ENCODE peak calls at places on chromosomes 3 and 15, in nine cellular contexts. M is adipocyte, N is NT2/D1, S is endothelial cell of umbilical vein, W is GM23248, T is PC-3, V is mesenchymal stem cell, Z is IMR-90, R is astrocyte. I is an unnamed sample. For H3K4me1, the result is how much of the 10 kb centered on the place peaks cover.

GRCh38 chr3:141401584-141402475 is 33.5 kb downstream of the ZBTB38 start:
- DNase-seq in V (peak), W (peak), M (peak), N (no peak), R (no peak), T (peak), Z (no peak), S (no peak), I (peak)

GRCh38 chr3:177827517-177828249 is 630.4 kb upstream of the TBL1XR1 start:
- DNase-seq in T (peak), S (peak), N (no peak), M (peak), W (peak), Z (peak), R (peak), V (peak), I (no peak)

GRCh38 chr15:50315814-50316630 is 39.0 kb downstream of the GABPB1 start:
- DNase-seq in Z (peak), R (peak), V (peak), T (peak), S (peak), W (peak), N (no peak), M (peak), I (no peak)

GRCh38 chr3:127194601-127195187 is 1.8 kb downstream of the PRR23E start:
- DNase-seq in M (no peak), N (no peak), Z (no peak), R (no peak), T (no peak), S (no peak), V (no peak), W (no peak), I (peak)

GRCh38 chr15:90062023-90062728 is 40.1 kb downstream of the IDH2 start:
- DNase-seq in V (peak), S (no peak), M (no peak), T (peak), Z (no peak), N (peak), W (no peak), R (no peak), I (peak)

GRCh38 chr3:97882975-97883598 is 61.3 kb downstream of the CRYBG3 start:
- DNase-seq in N (no peak), Z (peak), R (peak), W (peak), M (peak), T (peak), V (peak), S (peak), I (no peak)

GRCh38 chr3:45943207-45943846 is at the start of gene CXCR6:
- DNase-seq in M (peak), N (no peak), W (peak), Z (peak), R (peak), T (peak), V (no peak), S (no peak), I (no peak)

GRCh38 chr3:101195951-101196713 is 124.2 kb downstream of the IMPG2 start:
- DNase-seq in N (peak), T (peak), W (peak), Z (peak), M (peak), S (peak), V (peak), R (peak), I (no peak)

GRCh38 chr15:83571820-83572707 is 81.9 kb upstream of the ADAMTSL3 start:
- DNase-seq in S (peak), W (peak), R (no peak), M (peak), N (peak), Z (peak), V (peak), T (peak), I (no peak)

GRCh38 chr3:104437131-104437750 is 929.5 kb upstream of the ALCAM start:
- DNase-seq in N (no peak), M (peak), V (peak), W (peak), T (peak), Z (peak), S (no peak), R (peak), I (no peak)

GRCh38 chr15:93041159-93041547 is 47.9 kb downstream of the RGMA start:
- DNase-seq in N (no peak), M (no peak), W (no peak), S (no peak), V (no peak), Z (no peak), R (no peak), T (no peak), I (no peak)

GRCh38 chr3:186268616-186269448 is 93.2 kb downstream of the DGKG start:
- DNase-seq in R (no peak), S (no peak), Z (peak), T (peak), W (peak), M (no peak), N (peak), V (peak), I (no peak)

GRCh38 chr15:80234883-80235282 is 17.1 kb downstream of the CTXND1 start:
- DNase-seq in Z (peak), S (peak), V (peak), T (peak), R (no peak), M (peak), N (no peak), W (peak), I (peak)

GRCh38 chr3:36295206-36295760 is 85.0 kb upstream of the STAC start:
- DNase-seq in T (no peak), N (no peak), R (peak), W (no peak), M (no peak), S (no peak), Z (no peak), V (no peak), I (no peak)

GRCh38 chr3:109685084-109686079 is 348.0 kb upstream of the DPPA4 start:
- DNase-seq in Z (peak), W (peak), N (no peak), M (peak), V (peak), S (no peak), R (peak), T (peak), I (peak)

GRCh38 chr15:100809151-100809550 is 70.5 kb upstream of the ALDH1A3 start:
- DNase-seq in R (peak), S (peak), M (no peak), V (no peak), Z (no peak), N (no peak), T (peak), W (peak), I (no peak)

GRCh38 chr15:75697523-75698398 is 14.9 kb downstream of the CSPG4 start:
- DNase-seq in T (no peak), N (no peak), V (no peak), W (no peak), R (no peak), S (no peak), M (no peak), Z (no peak), I (no peak)

GRCh38 chr3:124832782-124833709 is 54.1 kb downstream of the ITGB5 start:
- DNase-seq in M (peak), N (no peak), S (peak), Z (peak), V (peak), W (peak), T (peak), R (peak), I (no peak)

GRCh38 chr3:50448752-50449539 is 54.5 kb downstream of the CACNA2D2 start:
- DNase-seq in Z (no peak), N (no peak), S (no peak), V (no peak), M (no peak), W (no peak), R (no peak), T (no peak), I (no peak)

GRCh38 chr15:65512807-65513416 is 4.6 kb downstream of the DPP8 start:
- DNase-seq in N (no peak), S (peak), R (peak), M (no peak), V (no peak), T (no peak), Z (no peak), W (peak), I (no peak)

GRCh38 chr15:51497806-51498205 is 124.8 kb downstream of the DMXL2 start:
- DNase-seq in M (no peak), S (no peak), Z (no peak), W (no peak), T (peak), N (no peak), R (no peak), V (no peak), I (no peak)

GRCh38 chr3:120838441-120839091 is 69.4 kb upstream of the STXBP5L start:
- DNase-seq in V (no peak), T (no peak), W (no peak), N (no peak), Z (no peak), M (no peak), R (no peak), S (no peak), I (no peak)

GRCh38 chr15:29139540-29140459 is 129.8 kb downstream of the NSMCE3 start:
- DNase-seq in R (no peak), N (peak), S (peak), Z (peak), M (peak), V (peak), T (peak), W (peak), I (peak)

GRCh38 chr3:64033033-64033432 is 9.7 kb upstream of the PSMD6 start:
- DNase-seq in V (no peak), N (no peak), T (no peak), M (no peak), S (no peak), R (no peak), W (no peak), Z (no peak), I (no peak)

GRCh38 chr3:64031540-64032533 is 8.5 kb upstream of the PSMD6 start:
- DNase-seq in Z (no peak), S (no peak), W (peak), T (no peak), M (no peak), V (no peak), R (peak), N (no peak), I (no peak)

GRCh38 chr3:64029287-64029686 is 6.0 kb upstream of the PSMD6 start:
- DNase-seq in M (no peak), R (no peak), T (no peak), V (no peak), Z (no peak), S (no peak), W (no peak), N (no peak), I (no peak)

GRCh38 chr3:64028754-64029153 is 5.5 kb upstream of the PSMD6 start:
- DNase-seq in R (no peak), S (no peak), M (no peak), T (no peak), W (no peak), Z (no peak), V (no peak), N (no peak), I (no peak)

GRCh38 chr3:64030741-64031140 is 7.4 kb upstream of the PSMD6 start:
- DNase-seq in W (peak), T (peak), Z (peak), N (peak), V (peak), M (peak), S (peak), R (no peak), I (peak)
- H3K9ac ChIP-seq in W (peak), T (peak), Z (no peak), N (no peak), V (peak), M (peak), S (no peak), R (peak), I (no peak)

GRCh38 chr3:42839616-42840015 is 30.4 kb downstream of the ACKR2 start:
- DNase-seq in M (peak), Z (peak), N (peak), S (peak), W (peak), T (peak), V (peak), R (peak), I (peak)
- H3K4me3 ChIP-seq in M (no peak), Z (no peak), N (no peak), S (no peak), W (peak), T (peak), V (no peak), R (no peak), I (no peak)

GRCh38 chr3:184332370-184333090 is 4.9 kb upstream of the FAM131A start:
- DNase-seq in T (peak), Z (peak), V (peak), S (peak), W (peak), N (no peak), M (peak), R (peak), I (no peak)
- H3K4me1 ChIP-seq in T (half or more), Z (under half), V (under half), S (half or more), W (half or more), N (under half), M (under half), R (half or more), I (under half)

GRCh38 chr3:182450942-182451607 is 342.2 kb upstream of the ATP11B start:
- DNase-seq in Z (no peak), M (no peak), V (no peak), W (no peak), S (no peak), R (no peak), T (no peak), N (no peak), I (no peak)
- H3K9ac ChIP-seq in Z (no peak), M (no peak), V (no peak), W (no peak), S (no peak), R (no peak), T (no peak), N (no peak), I (no peak)

GRCh38 chr15:34799149-34799824 is 3.9 kb upstream of the ACTC1 start:
- DNase-seq in T (no peak), M (peak), V (peak), S (no peak), Z (no peak), R (no peak), N (no peak), W (no peak), I (no peak)
- H3K4me3 ChIP-seq in T (no peak), M (no peak), V (no peak), S (no peak), Z (no peak), R (no peak), N (no peak), W (no peak), I (no peak)

GRCh38 chr3:73447118-73447517 is 177.6 kb downstream of the PDZRN3 start:
- DNase-seq in S (no peak), V (no peak), N (no peak), T (no peak), W (no peak), Z (no peak), M (no peak), R (no peak), I (no peak)
- H3K4me1 ChIP-seq in S (under half), V (under half), N (under half), T (under half), W (under half), Z (under half), M (under half), R (under half), I (under half)

GRCh38 chr3:58357402-58357801 is 24.7 kb downstream of the PXK start:
- DNase-seq in N (no peak), S (no peak), R (no peak), T (no peak), V (peak), Z (peak), W (no peak), M (no peak), I (no peak)

GRCh38 chr3:58356054-58356453 is 23.4 kb downstream of the PXK start:
- DNase-seq in T (no peak), V (no peak), Z (no peak), M (no peak), N (no peak), W (peak), R (no peak), S (no peak), I (no peak)

GRCh38 chr3:58352624-58353023 is 19.9 kb downstream of the PXK start:
- DNase-seq in T (no peak), M (no peak), W (no peak), S (no peak), V (no peak), Z (no peak), R (no peak), N (no peak), I (no peak)

GRCh38 chr3:58353722-58354553 is 21.2 kb downstream of the PXK start:
- DNase-seq in V (peak), W (peak), R (no peak), N (no peak), S (no peak), T (no peak), M (peak), Z (peak), I (no peak)

GRCh38 chr3:58355174-58355573 is 22.5 kb downstream of the PXK start:
- DNase-seq in N (no peak), S (no peak), V (no peak), M (no peak), Z (no peak), R (no peak), T (no peak), W (no peak), I (no peak)
- H3K9ac ChIP-seq in N (no peak), S (no peak), V (no peak), M (no peak), Z (no peak), R (no peak), T (no peak), W (no peak), I (no peak)

I was measured in colonic mucosa.